ENCODE peak calls at places on chromosomes 1 and 21, in six cellular contexts. R is GM12891, D is GM23338, P is GM12892, C is suprapubic skin, H is spleen. X is an unnamed sample.

GRCh38 chr1:56334027-56334426 is 245.3 kb downstream of the PLPP3 start:
- DNase-seq in H (no peak), R (no peak), D (no peak), C (no peak), P (no peak), X (no peak)

GRCh38 chr1:243396876-243397275 is 141.0 kb downstream of the SDCCAG8 start:
- DNase-seq in H (no peak), D (no peak), R (no peak), P (no peak), C (no peak), X (no peak)

GRCh38 chr1:5343256-5344020 is 648.8 kb downstream of the NPHP4 start:
- DNase-seq in R (no peak), H (no peak), P (no peak), C (no peak), D (no peak), X (peak)

GRCh38 chr1:33256701-33257387 is 552 bp downstream of the ZNF362 start:
- DNase-seq in C (no peak), H (peak), P (peak), D (peak), R (peak), X (no peak)

GRCh38 chr1:161900155-161900554 is 123.5 kb downstream of the OLFML2B start:
- DNase-seq in H (no peak), R (no peak), P (no peak), C (no peak), D (no peak), X (no peak)

GRCh38 chr21:31554511-31555022 is 104.9 kb upstream of the SOD1 start:
- DNase-seq in H (no peak), D (peak), P (no peak), R (no peak), C (no peak), X (no peak)

GRCh38 chr1:219837274-219837993 is 90.9 kb downstream of the SLC30A10 start:
- DNase-seq in H (no peak), C (no peak), R (peak), D (peak), P (peak), X (no peak)

GRCh38 chr1:235919797-235920475 is 53.2 kb upstream of the LYST start:
- DNase-seq in R (no peak), P (no peak), H (no peak), D (no peak), C (no peak), X (no peak)

GRCh38 chr1:41013812-41014211 is 7.7 kb downstream of the SLFNL1 start:
- DNase-seq in D (no peak), C (no peak), P (no peak), R (no peak), H (no peak), X (no peak)
- TF ChIP-seq POLR2AphosphoS5 in D (no peak), C (no peak), P (no peak), R (no peak), H (no peak), X (no peak)

GRCh38 chr1:246107516-246108277 is 399.4 kb downstream of the SMYD3 start:
- DNase-seq in R (no peak), C (no peak), D (peak), P (no peak), H (no peak), X (no peak)

GRCh38 chr1:246111570-246111969 is 395.5 kb downstream of the SMYD3 start:
- DNase-seq in D (no peak), H (no peak), P (no peak), R (no peak), C (no peak), X (no peak)

GRCh38 chr1:246113555-246114095 is 393.5 kb downstream of the SMYD3 start:
- DNase-seq in C (no peak), D (no peak), H (no peak), R (no peak), P (no peak), X (no peak)

GRCh38 chr1:246108278-246108925 is 398.7 kb downstream of the SMYD3 start:
- DNase-seq in R (no peak), D (no peak), C (no peak), H (no peak), P (no peak), X (no peak)

GRCh38 chr1:246110343-246111219 is 396.5 kb downstream of the SMYD3 start:
- DNase-seq in R (no peak), H (no peak), P (no peak), D (no peak), C (no peak), X (no peak)
- TF ChIP-seq POLR2AphosphoS5 in R (no peak), H (no peak), P (no peak), D (no peak), C (no peak), X (no peak)

DNA sequence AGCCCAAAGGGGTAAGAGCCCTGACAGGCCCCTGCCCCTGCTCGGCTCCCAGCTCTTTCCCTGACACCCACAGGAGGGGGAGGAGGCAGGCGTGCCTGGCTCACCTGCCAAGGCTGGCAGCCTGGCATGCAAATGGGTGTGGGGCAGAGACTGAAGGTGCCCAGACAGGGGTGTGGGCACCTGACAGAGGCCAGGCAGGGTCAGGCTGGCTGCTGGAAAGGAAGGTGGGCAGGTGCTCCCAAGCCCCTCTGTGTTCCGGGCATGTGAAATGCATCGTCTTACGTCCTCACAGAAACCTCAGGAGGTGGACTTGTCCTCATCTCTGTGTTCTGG is 19.4 kb upstream of the CASZ1 start:
- DNase-seq in P (no peak), R (no peak), D (no peak), H (no peak), C (no peak), X (no peak)
- TF ChIP-seq POLR2AphosphoS5 in P (no peak), R (no peak), D (no peak), H (no peak), C (no peak), X (no peak)

GRCh38 chr21:25735221-25735894 is 586 bp downstream of the GABPA start:
- DNase-seq in D (peak), H (peak), R (peak), P (peak), C (peak), X (no peak)
- TF ChIP-seq POLR2AphosphoS5 in D (no peak), H (peak), R (no peak), P (no peak), C (no peak), X (no peak)

GRCh38 chr1:172914517-172915144 is 136.1 kb downstream of the TNFSF18 start:
- DNase-seq in D (no peak), P (no peak), C (no peak), R (no peak), H (no peak), X (no peak)

GRCh38 chr1:172916126-172916525 is 134.6 kb downstream of the TNFSF18 start:
- DNase-seq in C (no peak), R (no peak), H (no peak), P (no peak), D (no peak), X (no peak)

GRCh38 chr1:172918478-172918877 is 132.3 kb downstream of the TNFSF18 start:
- DNase-seq in C (no peak), H (no peak), P (no peak), D (no peak), R (no peak), X (no peak)

GRCh38 chr1:172915276-172915675 is 135.5 kb downstream of the TNFSF18 start:
- DNase-seq in R (no peak), C (no peak), P (no peak), H (no peak), D (no peak), X (no peak)

DNA sequence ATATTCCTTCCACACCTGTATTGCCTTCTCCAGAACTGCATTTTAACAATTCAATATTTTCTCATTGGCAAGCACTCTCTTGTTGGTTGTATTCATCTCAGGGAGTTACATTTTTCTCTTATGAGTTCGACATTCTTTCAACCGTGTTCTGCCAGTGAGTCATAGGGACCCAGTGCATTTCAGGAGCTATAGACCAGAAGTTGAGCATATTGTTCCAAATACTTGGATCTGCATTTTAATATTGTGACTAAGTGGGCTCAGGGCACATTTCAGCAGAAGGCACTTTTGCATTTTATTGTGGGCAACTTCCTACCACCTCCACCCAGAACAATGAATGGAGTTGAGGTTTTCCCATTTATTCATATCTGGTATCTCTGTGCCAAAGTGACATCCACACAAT is 132.8 kb downstream of the TNFSF18 start:
- DNase-seq in C (no peak), H (no peak), R (no peak), P (no peak), D (no peak), X (no peak)
- TF ChIP-seq POLR2AphosphoS5 in C (no peak), H (no peak), R (no peak), P (no peak), D (no peak), X (no peak)

X was measured in vagina.